ENCODE peak calls at places on chromosomes 6 and 20, in four cellular contexts. One of them, this sample, is unnamed.

GRCh38 chr20:56634735-56635422 is 5.8 kb downstream of the TFAP2C start:
- DNase-seq in H1: peak; percentile 51
- DNase-seq in hepatocyte: no peak
- DNase-seq in mesendoderm: no peak
- DNase-seq in this sample: no peak

GRCh38 chr20:29741894-29742698 is 1515.4 kb upstream of the DEFB115 start:
- DNase-seq in mesendoderm: no peak
- DNase-seq in hepatocyte: no peak
- DNase-seq in H1: no peak
- DNase-seq in this sample: no peak

GRCh38 chr6:117200067-117200466 is 65.3 kb upstream of the VGLL2 start:
- DNase-seq in mesendoderm: no peak
- DNase-seq in hepatocyte: no peak
- DNase-seq in H1: no peak
- DNase-seq in this sample: no peak

GRCh38 chr6:43013020-43013842 is 515 bp downstream of the MEA1 start:
- DNase-seq in H1: no peak
- DNase-seq in mesendoderm: peak; percentile 30
- DNase-seq in hepatocyte: no peak
- DNase-seq in this sample: peak; percentile 57

GRCh38 chr20:12113468-12114371 is 196.0 kb downstream of the BTBD3 start:
- DNase-seq in H1: no peak
- DNase-seq in mesendoderm: no peak
- DNase-seq in hepatocyte: no peak
- DNase-seq in this sample: no peak

GRCh38 chr20:62238569-62239277 is 402 bp downstream of the OSBPL2 start:
- DNase-seq in hepatocyte: peak; percentile 45
- DNase-seq in mesendoderm: no peak
- DNase-seq in H1: no peak
- DNase-seq in this sample: peak; percentile 53

GRCh38 chr20:40006168-40006860 is 682.7 kb downstream of the MAFB start:
- DNase-seq in mesendoderm: no peak
- DNase-seq in hepatocyte: no peak
- DNase-seq in H1: no peak
- DNase-seq in this sample: no peak

GRCh38 chr20:59864726-59865125 is 68.7 kb downstream of the SYCP2 start:
- DNase-seq in hepatocyte: no peak
- DNase-seq in mesendoderm: no peak
- DNase-seq in H1: no peak
- DNase-seq in this sample: no peak

GRCh38 chr20:24600012-24600411 is 130.6 kb downstream of the SYNDIG1 start:
- DNase-seq in mesendoderm: no peak
- DNase-seq in hepatocyte: no peak
- DNase-seq in H1: no peak
- DNase-seq in this sample: no peak

GRCh38 chr20:3794701-3795420 is 1.2 kb upstream of the CDC25B start:
- DNase-seq in hepatocyte: no peak
- DNase-seq in mesendoderm: no peak
- DNase-seq in H1: no peak
- DNase-seq in this sample: no peak

GRCh38 chr6:5085638-5086293 is 625 bp downstream of the PPP1R3G start:
- DNase-seq in H1: peak; percentile 74
- DNase-seq in mesendoderm: peak; percentile 74
- DNase-seq in hepatocyte: peak; percentile 63
- DNase-seq in this sample: peak; percentile 72

GRCh38 chr6:131643262-131643631 is 6.1 kb downstream of the ENPP3 start:
- DNase-seq in mesendoderm: no peak
- DNase-seq in H1: no peak
- DNase-seq in hepatocyte: no peak
- DNase-seq in this sample: peak; percentile 36

GRCh38 chr6:163341671-163342070 is 72.8 kb upstream of the QKI start:
- DNase-seq in mesendoderm: peak; percentile 40
- DNase-seq in hepatocyte: no peak
- DNase-seq in H1: no peak
- DNase-seq in this sample: no peak

GRCh38 chr6:54063228-54063539 is 48.1 kb upstream of the MLIP start:
- DNase-seq in hepatocyte: no peak
- DNase-seq in H1: no peak
- DNase-seq in mesendoderm: no peak
- DNase-seq in this sample: no peak

GRCh38 chr6:1763411-1763810 is 153.7 kb downstream of the FOXC1 start:
- DNase-seq in H1: no peak
- DNase-seq in hepatocyte: no peak
- DNase-seq in mesendoderm: no peak
- DNase-seq in this sample: no peak

GRCh38 chr6:168377481-168377850 is 57.9 kb upstream of the DACT2 start:
- DNase-seq in mesendoderm: no peak
- DNase-seq in hepatocyte: no peak
- DNase-seq in H1: no peak
- DNase-seq in this sample: no peak

GRCh38 chr20:56964886-56965285 is 301.6 kb downstream of the BMP7 start:
- DNase-seq in H1: no peak
- DNase-seq in hepatocyte: no peak
- DNase-seq in mesendoderm: no peak
- DNase-seq in this sample: no peak

GRCh38 chr20:57834306-57834863 is 124.6 kb upstream of the PMEPA1 start:
- DNase-seq in H1: no peak
- DNase-seq in mesendoderm: no peak
- DNase-seq in hepatocyte: no peak
- DNase-seq in this sample: no peak

GRCh38 chr6:133918208-133918930 is 29.5 kb downstream of the TCF21 start:
- DNase-seq in H1: no peak
- DNase-seq in hepatocyte: no peak
- DNase-seq in mesendoderm: no peak
- DNase-seq in this sample: no peak

GRCh38 chr20:967796-968742 is 34.0 kb downstream of the RSPO4 start:
- DNase-seq in mesendoderm: peak; percentile 84
- DNase-seq in hepatocyte: no peak
- DNase-seq in H1: no peak
- DNase-seq in this sample: peak; percentile 31

GRCh38 chr6:156776470-156776840 is 723 bp upstream of the ARID1B start:
- DNase-seq in mesendoderm: no peak
- DNase-seq in H1: peak; percentile 30
- DNase-seq in hepatocyte: peak; percentile 37
- DNase-seq in this sample: peak; percentile 71

GRCh38 chr6:89297695-89298351 is 17.3 kb downstream of the GABRR2 start:
- DNase-seq in H1: no peak
- DNase-seq in hepatocyte: peak; percentile 64
- DNase-seq in mesendoderm: peak; percentile 37
- DNase-seq in this sample: peak; percentile 89

GRCh38 chr6:37025621-37026466 is 20.4 kb downstream of the FGD2 start:
- DNase-seq in hepatocyte: no peak
- DNase-seq in H1: no peak
- DNase-seq in mesendoderm: no peak
- DNase-seq in this sample: no peak
- H3K4me2 ChIP-seq in hepatocyte: no peak overlapping the region
- H3K4me2 ChIP-seq in H1: no peak overlapping the region
- H3K4me2 ChIP-seq in mesendoderm: no peak overlapping the region
- H3K4me2 ChIP-seq in this sample: no peak overlapping the region

GRCh38 chr20:9093203-9093962 is 24.5 kb downstream of the PLCB4 start:
- DNase-seq in H1: no peak
- DNase-seq in hepatocyte: no peak
- DNase-seq in mesendoderm: no peak
- DNase-seq in this sample: no peak

GRCh38 chr20:9092101-9092500 is 23.2 kb downstream of the PLCB4 start:
- DNase-seq in H1: no peak
- DNase-seq in mesendoderm: no peak
- DNase-seq in hepatocyte: no peak
- DNase-seq in this sample: no peak

GRCh38 chr20:9088556-9088955 is 19.7 kb downstream of the PLCB4 start:
- DNase-seq in hepatocyte: no peak
- DNase-seq in mesendoderm: no peak
- DNase-seq in H1: no peak
- DNase-seq in this sample: no peak

DNA sequence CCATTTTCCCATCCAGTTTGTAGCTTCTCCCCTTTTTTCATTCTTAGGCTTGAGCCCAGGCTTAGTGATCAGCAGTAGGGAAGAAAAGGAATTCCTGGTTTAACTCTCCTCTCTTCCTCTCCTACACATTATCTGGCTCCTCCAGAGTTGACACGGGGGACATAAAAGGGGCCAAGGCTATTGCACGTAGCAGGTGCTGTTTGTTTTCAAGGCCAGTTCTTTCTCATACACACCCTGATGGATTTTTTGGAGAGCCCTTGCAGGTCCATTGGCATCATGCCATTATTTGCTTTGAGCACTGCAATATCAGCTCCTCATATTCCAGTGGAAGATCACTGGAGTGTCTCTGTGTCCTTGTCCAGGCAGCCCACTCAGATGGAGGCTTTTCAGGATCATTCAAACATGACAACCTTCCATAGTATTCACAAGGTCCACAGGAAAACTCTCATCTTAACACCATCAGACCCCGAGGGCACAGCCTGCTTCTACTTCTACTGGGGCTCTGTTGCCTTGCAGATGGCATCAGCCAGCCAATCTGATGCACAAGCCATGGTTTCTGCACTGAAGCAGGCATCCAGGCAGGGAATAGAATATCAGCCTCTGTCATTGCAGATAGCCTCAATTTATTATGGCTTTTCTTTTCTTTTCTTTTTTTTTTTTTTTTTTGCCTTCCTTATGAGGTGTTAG is 18.8 kb downstream of the PLCB4 start:
- DNase-seq in mesendoderm: peak; percentile 39
- DNase-seq in H1: no peak
- DNase-seq in hepatocyte: no peak
- DNase-seq in this sample: no peak
- H3K79me2 ChIP-seq in mesendoderm: peaks cover 7% of the 10 kb centered on the region
- H3K79me2 ChIP-seq in H1: peaks cover 22% of the 10 kb centered on the region
- H3K79me2 ChIP-seq in hepatocyte: no peaks in the 10 kb centered on the region
- H3K79me2 ChIP-seq in this sample: no peaks in the 10 kb centered on the region

DNA sequence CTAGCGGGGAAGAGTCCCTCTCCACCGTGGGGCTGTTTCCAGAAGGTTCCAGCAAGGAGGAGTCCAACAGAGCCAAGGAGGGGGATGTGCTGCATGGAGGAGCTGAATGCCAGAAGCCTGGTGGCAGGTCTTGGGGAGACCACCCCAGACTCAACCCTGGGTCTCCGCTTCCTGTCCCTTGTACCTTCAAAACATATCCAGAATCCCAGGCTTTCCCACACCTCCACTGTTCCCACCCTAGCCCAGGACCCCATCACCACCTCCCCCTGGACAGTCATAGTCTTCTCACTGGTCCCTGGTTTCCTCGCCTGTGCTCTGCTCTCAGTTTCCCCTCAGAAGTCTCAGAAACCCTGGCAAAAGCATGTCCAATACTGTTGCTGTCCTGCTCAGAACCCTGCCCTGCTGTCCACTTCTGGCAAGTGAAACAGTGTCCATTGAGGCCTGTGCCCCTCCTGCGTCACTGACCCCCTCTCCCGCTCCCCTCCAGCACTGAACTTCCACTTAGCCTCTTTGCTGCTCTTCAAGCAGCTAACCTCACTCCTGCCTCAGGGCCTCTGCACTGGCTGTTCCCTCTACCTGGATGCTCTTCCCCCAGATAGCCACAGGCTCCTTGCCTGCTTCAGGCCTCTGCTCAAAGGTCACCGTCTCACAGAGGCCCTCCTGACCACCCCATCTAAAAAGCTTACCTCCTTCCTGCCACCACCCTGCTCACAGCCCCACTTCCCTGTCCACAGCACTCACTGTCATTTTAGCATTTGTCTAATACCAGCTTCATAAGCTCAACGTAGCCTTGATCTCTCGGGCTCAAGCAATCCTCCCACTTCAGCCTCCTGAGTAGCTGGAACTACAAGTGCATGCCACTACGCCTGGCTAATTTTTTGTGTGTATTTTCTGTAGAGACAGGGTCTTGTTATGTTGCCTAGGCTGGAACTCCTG is 169.2 kb downstream of the GRM4 start:
- DNase-seq in hepatocyte: no peak
- DNase-seq in H1: no peak
- DNase-seq in mesendoderm: no peak
- DNase-seq in this sample: no peak
- H3K4me3 ChIP-seq in hepatocyte: no peak overlapping the region
- H3K4me3 ChIP-seq in H1: peak overlapping the region; percentile 63
- H3K4me3 ChIP-seq in mesendoderm: no peak overlapping the region
- H3K4me3 ChIP-seq in this sample: no peak overlapping the region

GRCh38 chr20:38730989-38731737 is 6.9 kb downstream of the SLC32A1 start:
- DNase-seq in hepatocyte: peak; percentile 73
- DNase-seq in H1: peak; percentile 99
- DNase-seq in mesendoderm: peak; percentile 85
- DNase-seq in this sample: peak; percentile 55

GRCh38 chr20:38729767-38730166 is 5.5 kb downstream of the SLC32A1 start:
- DNase-seq in hepatocyte: no peak
- DNase-seq in mesendoderm: peak; percentile 26
- DNase-seq in H1: no peak
- DNase-seq in this sample: no peak

GRCh38 chr20:38728911-38729642 is 4.8 kb downstream of the SLC32A1 start:
- DNase-seq in hepatocyte: no peak
- DNase-seq in mesendoderm: peak; percentile 63
- DNase-seq in H1: peak; percentile 88
- DNase-seq in this sample: no peak

GRCh38 chr20:38731738-38732113 is 7.4 kb downstream of the SLC32A1 start:
- DNase-seq in mesendoderm: no peak
- DNase-seq in H1: no peak
- DNase-seq in hepatocyte: no peak
- DNase-seq in this sample: no peak

DNA sequence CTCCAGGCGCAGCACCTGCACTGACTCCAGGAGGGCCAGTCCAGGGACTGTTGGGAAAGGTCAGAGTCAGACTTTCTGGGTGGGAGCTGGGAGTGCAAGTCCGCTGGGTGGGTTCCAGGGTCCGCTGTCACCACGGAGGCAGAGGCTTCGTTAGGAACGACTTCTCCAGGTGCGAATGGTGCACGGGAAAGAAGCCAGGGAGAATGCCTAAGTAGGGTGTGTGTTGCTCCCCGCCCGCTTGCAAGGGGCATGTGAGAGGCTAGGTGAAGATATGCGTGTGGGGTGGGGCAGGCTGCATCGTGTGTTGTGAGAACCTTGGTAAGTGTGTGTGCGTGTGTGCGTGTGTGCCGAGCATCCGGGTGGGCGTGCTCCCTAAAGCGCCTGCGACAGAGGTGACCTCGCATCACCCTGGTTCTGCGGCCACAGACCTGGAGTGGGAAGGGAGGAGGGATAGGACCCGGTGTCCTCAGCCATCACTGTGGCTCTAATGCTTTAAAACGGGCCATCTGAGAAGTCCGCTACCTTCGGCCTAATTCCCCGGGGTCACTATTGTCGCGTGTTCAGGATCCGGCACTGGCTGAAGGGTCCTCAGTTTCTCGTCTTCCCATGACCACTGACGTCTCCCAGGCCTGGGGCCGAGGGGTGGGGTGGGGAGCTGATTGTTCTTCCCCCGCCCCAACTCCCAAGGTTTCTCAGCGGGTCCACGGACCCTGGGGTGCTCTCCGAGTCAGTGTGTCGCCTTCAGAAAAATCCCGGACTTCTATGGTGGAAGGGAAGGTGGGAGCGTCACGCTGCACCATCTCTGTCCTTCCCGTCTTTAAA is 6.1 kb downstream of the SLC32A1 start:
- DNase-seq in mesendoderm: peak; percentile 8
- DNase-seq in hepatocyte: no peak
- DNase-seq in H1: peak; percentile 57
- DNase-seq in this sample: no peak
- H3K4me2 ChIP-seq in mesendoderm: no peak overlapping the region
- H3K4me2 ChIP-seq in hepatocyte: peak overlapping the region; percentile 86
- H3K4me2 ChIP-seq in H1: peak overlapping the region; percentile 86
- H3K4me2 ChIP-seq in this sample: peak overlapping the region; percentile 43